ENCODE peak calls at places on chromosomes 6 and 20, in four cellular contexts. Y is HepG2, T is K562, R is GM12878. P is an unnamed sample. For H4K20me1 and H3K4me1, the result is how much of the 10 kb centered on the place peaks cover.

GRCh38 chr20:20395087-20395486 is 27.2 kb downstream of the INSM1 start:
- DNase-seq in T (no peak), Y (no peak), R (no peak), P (no peak)

GRCh38 chr6:26055670-26056582 is 31.3 kb upstream of the HFE start:
- DNase-seq in R (peak), Y (peak), T (peak), P (peak)

GRCh38 chr6:42257063-42257462 is 39.4 kb upstream of the MRPS10 start:
- DNase-seq in T (no peak), R (no peak), Y (no peak), P (peak)

GRCh38 chr6:87706187-87706966 is 4.3 kb upstream of the AKIRIN2 start:
- DNase-seq in Y (no peak), T (no peak), R (no peak), P (no peak)

GRCh38 chr20:38658879-38659612 is 57.4 kb downstream of the ARHGAP40 start:
- DNase-seq in T (peak), R (no peak), Y (peak), P (peak)

GRCh38 chr20:58306421-58307261 is 2.9 kb upstream of the RAB22A start:
- DNase-seq in R (peak), T (no peak), Y (peak), P (peak)

GRCh38 chr20:33259371-33259770 is 23.6 kb downstream of the BPIFA1 start:
- DNase-seq in R (no peak), Y (no peak), T (no peak), P (no peak)

GRCh38 chr6:88806728-88807127 is 156.7 kb downstream of the RNGTT start:
- DNase-seq in Y (no peak), T (no peak), R (no peak), P (no peak)

GRCh38 chr20:4524792-4525191 is 196.9 kb upstream of the PRND start:
- DNase-seq in R (no peak), Y (no peak), T (no peak), P (no peak)

GRCh38 chr6:97978855-97979271 is 695.8 kb upstream of the MMS22L start:
- DNase-seq in Y (peak), T (no peak), R (no peak), P (no peak)

GRCh38 chr20:17624551-17625245 is 54.8 kb downstream of the DSTN start:
- DNase-seq in T (no peak), Y (no peak), R (no peak), P (no peak)

GRCh38 chr20:17627101-17627950 is 54.7 kb downstream of the RRBP1 start:
- DNase-seq in R (no peak), T (no peak), Y (no peak), P (no peak)

GRCh38 chr20:17625246-17626051 is 55.6 kb downstream of the DSTN start:
- DNase-seq in Y (no peak), R (no peak), T (no peak), P (no peak)

GRCh38 chr20:17628101-17628841 is 53.8 kb downstream of the RRBP1 start:
- DNase-seq in Y (no peak), T (no peak), R (no peak), P (no peak)

GRCh38 chr20:17626217-17627007 is 55.6 kb downstream of the RRBP1 start:
- DNase-seq in T (no peak), Y (no peak), R (no peak), P (no peak)
- TF ChIP-seq MYC in T (no peak), Y (peak), R (no peak), P (no peak)

GRCh38 chr6:142235247-142235646 is 66.6 kb upstream of the ADGRG6 start:
- DNase-seq in R (no peak), T (no peak), Y (peak), P (no peak)
- H4K20me1 ChIP-seq in R (under half), T (under half), Y (under half), P (under half)

GRCh38 chr20:31698243-31698802 is 24.3 kb downstream of the BCL2L1 start:
- DNase-seq in T (no peak), R (no peak), Y (no peak), P (no peak)
- H3K4me1 ChIP-seq in T (half or more), R (under half), Y (half or more), P (half or more)

GRCh38 chr6:82006027-82006738 is 241.4 kb downstream of the IBTK start:
- DNase-seq in T (no peak), Y (peak), R (no peak), P (no peak)
- TF ChIP-seq MYC in T (no peak), Y (no peak), R (no peak), P (no peak)

DNA sequence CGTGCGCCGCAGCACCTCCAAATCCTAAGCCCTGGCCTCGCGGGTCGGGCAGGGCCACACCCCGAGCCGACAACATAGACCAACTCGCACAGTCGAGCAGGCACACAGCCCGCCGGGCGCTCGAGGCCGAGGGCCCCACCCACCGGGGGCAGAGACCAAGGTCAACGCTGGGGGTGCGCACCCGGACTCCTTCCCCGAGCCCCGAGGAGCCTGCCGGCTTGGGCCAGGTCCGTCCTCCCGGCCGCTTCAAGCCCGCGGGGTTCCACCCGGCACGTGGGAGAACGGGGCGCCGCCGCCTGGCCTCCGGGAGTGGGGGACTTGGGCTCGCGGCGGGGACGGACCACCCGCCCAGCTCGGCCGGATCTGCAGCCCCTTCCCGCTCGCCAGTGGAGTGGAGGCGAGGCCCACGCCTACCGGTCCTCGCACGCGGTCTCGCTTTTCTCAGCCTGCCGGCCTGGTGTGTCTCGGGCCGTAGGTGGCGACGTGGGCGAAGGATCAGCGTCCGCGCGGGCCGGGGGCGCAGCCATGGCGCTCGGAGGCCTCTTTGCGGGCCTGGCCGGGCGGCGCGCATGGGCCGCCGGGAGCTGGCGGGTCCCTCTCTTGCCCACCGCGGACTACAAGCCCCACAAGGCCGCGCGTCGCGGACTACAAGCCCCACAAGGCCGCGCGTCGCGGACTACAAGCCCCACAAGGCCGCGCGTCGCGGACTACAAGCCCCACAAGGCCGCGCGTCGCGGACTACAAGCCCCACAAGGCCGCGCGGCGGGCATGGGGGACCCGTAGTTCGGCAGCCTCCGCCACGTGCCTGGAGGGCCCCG is at the start of gene UCKL1:
- DNase-seq in Y (peak), R (no peak), T (peak), P (peak)
- H4K20me1 ChIP-seq in Y (under half), R (under half), T (under half), P (under half)

DNA sequence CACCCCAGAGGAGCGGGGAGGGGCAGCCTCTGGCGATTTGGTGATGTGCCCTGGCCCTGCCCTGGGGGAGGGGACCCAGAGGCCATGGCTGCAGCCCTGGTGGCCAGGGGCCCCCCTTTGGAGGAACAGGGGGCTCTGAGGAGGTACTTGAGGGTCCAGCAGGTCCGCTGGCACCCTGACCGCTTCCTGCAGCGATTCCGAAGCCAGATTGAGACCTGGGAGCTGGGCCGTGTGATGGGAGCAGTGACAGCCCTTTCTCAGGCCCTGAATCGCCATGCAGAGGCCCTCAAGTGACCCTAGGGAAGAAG is 10.9 kb downstream of the NFKBIL1 start:
- DNase-seq in R (no peak), T (no peak), Y (no peak), P (no peak)
- H3K4me1 ChIP-seq in R (half or more), T (half or more), Y (under half), P (half or more)

P was measured in endothelial cell of umbilical vein.